ENCODE peak calls at places on chromosome 14, in six cellular contexts. L is K562, J is GM12878, D is IMR-90, C is A549, A is HepG2. X is an unnamed sample.

GRCh38 chr14:71190691-71191090 is 283.4 kb downstream of the PCNX1 start:
- DNase-seq in L (no peak), J (no peak), D (no peak), C (no peak), A (no peak), X (no peak)

GRCh38 chr14:106037380-106037779 is 511.0 kb downstream of the TMEM121 start:
- DNase-seq in L (no peak), J (no peak), D (no peak), C (no peak), A (no peak), X (no peak)

GRCh38 chr14:105203057-105203494 is 22.0 kb upstream of the NUDT14 start:
- DNase-seq in L (peak), J (no peak), D (peak), C (peak), A (no peak), X (no peak)

GRCh38 chr14:54450535-54450934 is 9.4 kb upstream of the CNIH1 start:
- DNase-seq in L (peak), J (peak), D (peak), C (no peak), A (no peak), X (no peak)

GRCh38 chr14:60092516-60092915 is 793 bp downstream of the PCNX4 start:
- DNase-seq in L (peak), J (no peak), D (peak), C (peak), A (peak), X (no peak)

GRCh38 chr14:54565236-54566151 is 1.4 kb upstream of the SAMD4A start:
- DNase-seq in L (peak), J (no peak), D (peak), C (peak), A (peak), X (peak)

GRCh38 chr14:94451091-94451751 is 1.4 kb downstream of the SERPINA11 start:
- DNase-seq in L (no peak), J (no peak), D (no peak), C (no peak), A (peak), X (no peak)

GRCh38 chr14:96624661-96625435 is 122.7 kb downstream of the PAPOLA start:
- DNase-seq in L (no peak), J (no peak), D (no peak), C (no peak), A (no peak), X (no peak)

GRCh38 chr14:92693998-92694780 is 54.2 kb downstream of the LGMN start:
- DNase-seq in L (peak), J (no peak), D (no peak), C (peak), A (peak), X (peak)

GRCh38 chr14:28772613-28773012 is 6.0 kb downstream of the FOXG1 start:
- DNase-seq in L (peak), J (no peak), D (no peak), C (no peak), A (no peak), X (no peak)

GRCh38 chr14:35368583-35368982 is 36.0 kb downstream of the NFKBIA start:
- DNase-seq in L (no peak), J (no peak), D (no peak), C (no peak), A (no peak), X (no peak)

DNA sequence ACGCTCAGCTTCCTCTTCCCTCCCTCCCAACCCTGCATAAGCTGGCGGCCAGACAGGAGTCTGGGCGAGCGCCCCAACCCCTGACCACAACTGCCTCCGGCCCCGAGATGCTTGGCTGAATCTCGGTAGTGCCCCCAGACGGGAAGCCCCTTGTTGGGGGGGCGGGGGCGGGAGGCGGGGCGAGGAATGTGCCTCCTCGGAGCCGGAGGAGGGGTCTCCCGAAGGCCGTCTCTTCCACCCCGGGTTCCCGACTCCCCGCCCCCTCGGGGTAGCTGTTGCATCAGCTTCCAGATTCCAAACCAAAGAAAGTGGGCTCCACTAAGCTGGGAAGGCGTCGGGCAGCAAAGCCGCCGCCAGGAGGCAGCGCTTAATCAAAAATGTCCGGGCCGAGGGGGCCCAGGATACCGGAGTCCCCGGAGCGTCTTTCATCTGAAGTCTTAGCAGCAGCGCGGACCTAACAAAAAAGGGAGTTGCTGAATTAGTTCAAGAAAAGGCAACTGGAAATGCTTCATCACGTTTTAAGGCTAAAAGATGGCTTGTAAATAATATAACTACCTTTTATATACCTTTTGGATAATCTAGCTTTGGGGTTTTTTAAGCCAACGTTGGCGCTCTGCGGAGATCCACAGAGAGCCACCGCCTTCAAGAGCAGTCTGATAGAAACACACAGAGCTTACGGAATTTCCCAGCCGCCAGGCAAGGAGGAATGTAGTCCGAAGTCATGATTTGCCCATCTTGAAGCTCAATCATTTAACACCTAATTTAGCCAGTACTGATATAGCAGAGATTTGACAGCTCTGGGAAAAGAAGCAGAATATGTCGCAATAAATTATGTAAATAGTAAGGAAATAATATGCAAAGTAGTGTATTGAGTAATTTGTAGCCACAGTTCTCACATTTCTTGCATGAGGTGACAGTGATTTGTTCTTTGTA is 6.8 kb upstream of the MRPL52 start:
- DNase-seq in L (peak), J (no peak), D (peak), C (peak), A (peak), X (peak)
- TF ChIP-seq CEBPB in L (peak), J (peak), D (peak), C (peak), A (peak), X (peak)

GRCh38 chr14:58560208-58560607 is 77.6 kb upstream of the DACT1 start:
- DNase-seq in L (no peak), J (no peak), D (peak), C (no peak), A (no peak), X (no peak)
- TF ChIP-seq CEBPB in L (no peak), J (no peak), D (no peak), C (no peak), A (no peak), X (no peak)

GRCh38 chr14:61379639-61380184 is 58.3 kb downstream of the PRKCH start:
- DNase-seq in L (no peak), J (no peak), D (no peak), C (no peak), A (no peak), X (no peak)

GRCh38 chr14:61385002-61385685 is 63.8 kb downstream of the PRKCH start:
- DNase-seq in L (no peak), J (no peak), D (no peak), C (no peak), A (no peak), X (no peak)

GRCh38 chr14:61382842-61383241 is 61.5 kb downstream of the PRKCH start:
- DNase-seq in L (no peak), J (no peak), D (no peak), C (no peak), A (no peak), X (no peak)

GRCh38 chr14:61380984-61381383 is 59.6 kb downstream of the PRKCH start:
- DNase-seq in L (no peak), J (no peak), D (no peak), C (no peak), A (peak), X (no peak)

GRCh38 chr14:61381589-61381988 is 60.2 kb downstream of the PRKCH start:
- DNase-seq in L (no peak), J (no peak), D (no peak), C (no peak), A (no peak), X (no peak)
- TF ChIP-seq CEBPB in L (no peak), J (no peak), D (no peak), C (no peak), A (no peak), X (no peak)

GRCh38 chr14:99116741-99117295 is 155.2 kb downstream of the BCL11B start:
- DNase-seq in L (no peak), J (no peak), D (no peak), C (no peak), A (no peak), X (no peak)
- TF ChIP-seq CEBPB in L (no peak), J (no peak), D (no peak), C (no peak), A (no peak), X (no peak)

GRCh38 chr14:52061380-52061779 is 7.5 kb downstream of the NID2 start:
- DNase-seq in L (no peak), J (no peak), D (no peak), C (no peak), A (no peak), X (no peak)

GRCh38 chr14:52058346-52058745 is 10.5 kb downstream of the NID2 start:
- DNase-seq in L (no peak), J (no peak), D (no peak), C (no peak), A (no peak), X (no peak)

GRCh38 chr14:52061890-52062289 is 7.0 kb downstream of the NID2 start:
- DNase-seq in L (no peak), J (no peak), D (no peak), C (no peak), A (no peak), X (no peak)

GRCh38 chr14:52060080-52060479 is 8.8 kb downstream of the NID2 start:
- DNase-seq in L (no peak), J (no peak), D (no peak), C (no peak), A (no peak), X (no peak)

DNA sequence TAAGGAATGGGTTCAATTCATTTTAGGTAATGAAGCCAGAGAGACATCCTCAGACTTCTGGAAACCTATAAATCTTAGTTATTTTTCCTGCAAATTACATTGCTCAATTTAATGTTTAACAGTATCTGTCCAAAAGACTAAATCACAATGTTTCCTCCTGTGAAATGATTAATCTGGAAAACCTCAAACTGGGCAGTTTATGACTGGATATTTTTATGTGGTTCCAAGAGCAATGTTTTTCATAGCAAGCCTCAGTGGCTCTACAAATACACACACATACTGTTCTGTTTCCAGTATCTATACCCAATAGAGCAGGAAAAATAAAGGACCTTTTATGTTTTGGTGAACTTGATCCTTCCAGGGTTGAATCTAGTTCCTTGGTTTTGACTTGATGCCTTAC is 9.2 kb downstream of the NID2 start:
- DNase-seq in L (no peak), J (no peak), D (no peak), C (no peak), A (no peak), X (no peak)
- TF ChIP-seq CEBPB in L (no peak), J (no peak), D (no peak), C (no peak), A (no peak), X (no peak)

GRCh38 chr14:72892879-72893635 is 844 bp downstream of the DPF3 start:
- DNase-seq in L (peak), J (no peak), D (no peak), C (no peak), A (no peak), X (no peak)
- TF ChIP-seq CEBPB in L (no peak), J (no peak), D (no peak), C (no peak), A (no peak), X (no peak)

X was measured in HCT116.